ENCODE peak calls at places on chromosomes 4 and X, in four cellular contexts. O, E, F and I are unnamed samples.

GRCh38 chr4:124913237-124913636 is 200.7 kb upstream of the ANKRD50 start:
- DNase-seq in O (no peak), E (no peak), F (no peak), I (no peak)

GRCh38 chr4:26069218-26069617 is 155.2 kb downstream of the SMIM20 start:
- DNase-seq in O (peak; percentile 6), E (no peak), F (peak; percentile 52), I (peak; percentile 62)

GRCh38 chrX:47218920-47219815 is 687 bp downstream of the CDK16 start:
- DNase-seq in O (no peak), E (no peak), F (peak; percentile 55), I (peak; percentile 71)

GRCh38 chr4:159046683-159047082 is 56.2 kb upstream of the RAPGEF2 start:
- DNase-seq in O (peak; percentile 87), E (no peak), F (no peak), I (no peak)

GRCh38 chr4:151933122-151933827 is 172.5 kb upstream of the GATB start:
- DNase-seq in O (no peak), E (no peak), F (peak; percentile 43), I (no peak)

GRCh38 chr4:183158062-183158461 is 59.0 kb downstream of the WWC2 start:
- DNase-seq in O (no peak), E (no peak), F (no peak), I (no peak)

GRCh38 chr4:114400531-114400930 is 198.1 kb upstream of the UGT8 start:
- DNase-seq in O (no peak), E (no peak), F (no peak), I (no peak)

GRCh38 chrX:71017396-71017939 is 50.7 kb downstream of the SNX12 start:
- DNase-seq in O (no peak), E (no peak), F (no peak), I (no peak)

GRCh38 chr4:63607186-63607872 is 801.9 kb downstream of the TECRL start:
- DNase-seq in O (no peak), E (no peak), F (no peak), I (no peak)

GRCh38 chr4:23590431-23590830 is 299.4 kb downstream of the PPARGC1A start:
- DNase-seq in O (no peak), E (no peak), F (no peak), I (no peak)
- TF ChIP-seq TCF12 in O (no peak), E (no peak), F (no peak), I (no peak)

GRCh38 chr4:83010111-83010521 is 507 bp downstream of the LIN54 start:
- DNase-seq in O (no peak), E (no peak), F (no peak), I (no peak)
- TF ChIP-seq TCF12 in O (no peak), E (no peak), F (no peak), I (no peak)

GRCh38 chrX:74119016-74119910 is 184.7 kb upstream of the ZCCHC13 start:
- DNase-seq in O (no peak), E (no peak), F (no peak), I (no peak)
- TF ChIP-seq TCF12 in O (no peak), E (no peak), F (no peak), I (no peak)

DNA sequence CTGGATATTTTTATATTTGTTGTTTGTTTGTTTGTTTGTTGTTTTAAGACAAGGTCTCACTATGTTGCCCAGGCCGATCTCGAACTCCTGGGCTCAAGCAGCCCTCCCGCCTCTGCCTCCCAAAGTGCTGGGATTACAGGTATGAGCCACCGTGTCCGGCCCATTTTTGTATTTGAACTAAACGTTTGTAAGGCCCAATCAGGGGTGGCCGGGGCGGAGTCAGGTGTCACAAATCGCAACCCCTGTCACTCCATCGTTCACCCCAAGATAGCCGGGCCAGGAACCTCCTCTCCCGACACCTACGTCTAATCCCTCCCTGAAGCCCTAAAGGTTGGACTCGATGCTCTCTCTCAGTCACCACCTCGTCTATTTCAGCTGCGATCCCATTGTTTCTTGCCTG is 722 bp upstream of the EFHC2 start:
- DNase-seq in O (no peak), E (no peak), F (no peak), I (no peak)
- TF ChIP-seq TCF12 in O (no peak), E (no peak), F (no peak), I (no peak)